ENCODE peak calls at places on chromosomes 11 and 22, in six cellular contexts. Q is type B pancreatic cell; O is fibroblast of pulmonary artery; T is kidney; U is AG04449; R is CD8-positive, alpha-beta T cell. H is an unnamed sample.

GRCh38 chr11:126103150-126103549 is 40.5 kb upstream of the CDON start:
- DNase-seq in Q (no peak), O (no peak), T (no peak), U (no peak), R (no peak), H (no peak)

GRCh38 chr11:8309862-8310261 is 46.2 kb upstream of the LMO1 start:
- DNase-seq in Q (no peak), O (no peak), T (no peak), U (no peak), R (no peak), H (no peak)

GRCh38 chr11:27174026-27174425 is 133.4 kb downstream of the BBOX1 start:
- DNase-seq in Q (no peak), O (no peak), T (no peak), U (no peak), R (no peak), H (no peak)

GRCh38 chr11:31628111-31628510 is 118.5 kb downstream of the ELP4 start:
- DNase-seq in Q (no peak), O (no peak), T (no peak), U (no peak), R (no peak), H (no peak)

GRCh38 chr11:32421992-32422391 is 13.3 kb downstream of the WT1 start:
- DNase-seq in Q (no peak), O (no peak), T (no peak), U (no peak), R (no peak), H (no peak)

GRCh38 chr11:1529286-1529685 is 42.7 kb upstream of the MOB2 start:
- DNase-seq in Q (no peak), O (no peak), T (no peak), U (no peak), R (no peak), H (no peak)

GRCh38 chr22:49951001-49951677 is 9.4 kb upstream of the PIM3 start:
- DNase-seq in Q (no peak), O (no peak), T (peak), U (no peak), R (no peak), H (no peak)

GRCh38 chr22:20905415-20906386 is 11.5 kb upstream of the CRKL start:
- DNase-seq in Q (no peak), O (no peak), T (peak), U (no peak), R (no peak), H (no peak)

GRCh38 chr22:46303347-46303965 is 6.8 kb downstream of the GTSE1 start:
- DNase-seq in Q (no peak), O (no peak), T (no peak), U (no peak), R (no peak), H (no peak)

GRCh38 chr11:84923489-84923888 is 703.7 kb downstream of the DLG2 start:
- DNase-seq in Q (no peak), O (no peak), T (no peak), U (no peak), R (no peak), H (no peak)

GRCh38 chr22:42134033-42135020 is 3.7 kb upstream of the CYP2D6 start:
- DNase-seq in Q (no peak), O (peak), T (peak), U (no peak), R (no peak), H (no peak)

GRCh38 chr22:46267431-46268279 is at the start of gene TTC38:
- DNase-seq in Q (peak), O (peak), T (peak), U (no peak), R (no peak), H (peak)

GRCh38 chr11:120608760-120609211 is 97.2 kb downstream of the GRIK4 start:
- DNase-seq in Q (no peak), O (no peak), T (peak), U (no peak), R (no peak), H (no peak)

GRCh38 chr11:120564573-120565301 is 53.2 kb downstream of the GRIK4 start:
- DNase-seq in Q (no peak), O (peak), T (peak), U (no peak), R (no peak), H (no peak)

GRCh38 chr22:20062766-20063083 is 17.3 kb upstream of the DGCR8 start:
- DNase-seq in Q (no peak), O (peak), T (no peak), U (no peak), R (no peak), H (no peak)

GRCh38 chr11:3609416-3610265 is 32.2 kb downstream of the ART5 start:
- DNase-seq in Q (no peak), O (peak), T (no peak), U (no peak), R (no peak), H (no peak)

GRCh38 chr11:108757630-108758029 is 92.8 kb downstream of the DDX10 start:
- DNase-seq in Q (no peak), O (no peak), T (no peak), U (no peak), R (no peak), H (no peak)

GRCh38 chr22:41305646-41306045 is 4.3 kb downstream of the ZC3H7B start:
- DNase-seq in Q (no peak), O (peak), T (no peak), U (no peak), R (no peak), H (no peak)

GRCh38 chr11:70410276-70410675 is 11.9 kb downstream of the CTTN start:
- DNase-seq in Q (no peak), O (no peak), T (no peak), U (no peak), R (no peak), H (no peak)

GRCh38 chr22:29216873-29217666 is 11.4 kb downstream of the EMID1 start:
- DNase-seq in Q (no peak), O (peak), T (peak), U (peak), R (no peak), H (no peak)

GRCh38 chr11:120750647-120751419 is 239.3 kb downstream of the GRIK4 start:
- DNase-seq in Q (no peak), O (no peak), T (no peak), U (no peak), R (no peak), H (no peak)

GRCh38 chr11:111797145-111797581 is 31.0 kb upstream of the PPP2R1B start:
- DNase-seq in Q (no peak), O (peak), T (no peak), U (no peak), R (no peak), H (no peak)

GRCh38 chr11:6455070-6455469 is 14.3 kb upstream of the HPX start:
- DNase-seq in Q (no peak), O (no peak), T (no peak), U (no peak), R (no peak), H (no peak)

GRCh38 chr11:19344661-19345518 is 104.1 kb upstream of the E2F8 start:
- DNase-seq in Q (peak), O (peak), T (peak), U (no peak), R (no peak), H (no peak)

GRCh38 chr22:17846326-17846992 is 72.2 kb upstream of the BID start:
- DNase-seq in Q (no peak), O (no peak), T (no peak), U (no peak), R (no peak), H (no peak)

GRCh38 chr11:109865558-109866186 is 227.5 kb upstream of the ZC3H12C start:
- DNase-seq in Q (no peak), O (no peak), T (peak), U (no peak), R (no peak), H (no peak)

GRCh38 chr11:45622861-45623260 is 42.6 kb downstream of the CHST1 start:
- DNase-seq in Q (no peak), O (no peak), T (no peak), U (no peak), R (no peak), H (peak)

GRCh38 chr22:17728786-17729185 is 45.5 kb downstream of the BID start:
- DNase-seq in Q (no peak), O (no peak), T (no peak), U (no peak), R (no peak), H (no peak)

GRCh38 chr11:2099523-2100316 is 39.5 kb downstream of the IGF2 start:
- DNase-seq in Q (no peak), O (no peak), T (peak), U (no peak), R (no peak), H (no peak)

GRCh38 chr11:119412072-119412471 is 10.9 kb downstream of the THY1 start:
- DNase-seq in Q (no peak), O (no peak), T (no peak), U (no peak), R (no peak), H (no peak)

GRCh38 chr11:64040684-64041267 is 5.0 kb downstream of the FLRT1 start:
- DNase-seq in Q (no peak), O (no peak), T (no peak), U (no peak), R (no peak), H (no peak)

GRCh38 chr22:24827305-24827704 is 21.3 kb downstream of the SGSM1 start:
- DNase-seq in Q (no peak), O (no peak), T (no peak), U (no peak), R (no peak), H (no peak)

GRCh38 chr22:30270841-30271240 is 4.2 kb upstream of the OSM start:
- DNase-seq in Q (no peak), O (peak), T (peak), U (no peak), R (no peak), H (no peak)

GRCh38 chr11:2930705-2931415 is 1.6 kb upstream of the PHLDA2 start:
- DNase-seq in Q (no peak), O (peak), T (peak), U (no peak), R (no peak), H (no peak)

GRCh38 chr11:119751281-119752060 is 22.5 kb upstream of the NECTIN1 start:
- DNase-seq in Q (no peak), O (no peak), T (no peak), U (no peak), R (no peak), H (no peak)

GRCh38 chr11:76234704-76235232 is 28.5 kb upstream of the WNT11 start:
- DNase-seq in Q (no peak), O (no peak), T (peak), U (no peak), R (peak), H (no peak)

GRCh38 chr11:121095561-121095960 is 5.5 kb upstream of the TECTA start:
- DNase-seq in Q (no peak), O (no peak), T (no peak), U (no peak), R (no peak), H (no peak)

DNA sequence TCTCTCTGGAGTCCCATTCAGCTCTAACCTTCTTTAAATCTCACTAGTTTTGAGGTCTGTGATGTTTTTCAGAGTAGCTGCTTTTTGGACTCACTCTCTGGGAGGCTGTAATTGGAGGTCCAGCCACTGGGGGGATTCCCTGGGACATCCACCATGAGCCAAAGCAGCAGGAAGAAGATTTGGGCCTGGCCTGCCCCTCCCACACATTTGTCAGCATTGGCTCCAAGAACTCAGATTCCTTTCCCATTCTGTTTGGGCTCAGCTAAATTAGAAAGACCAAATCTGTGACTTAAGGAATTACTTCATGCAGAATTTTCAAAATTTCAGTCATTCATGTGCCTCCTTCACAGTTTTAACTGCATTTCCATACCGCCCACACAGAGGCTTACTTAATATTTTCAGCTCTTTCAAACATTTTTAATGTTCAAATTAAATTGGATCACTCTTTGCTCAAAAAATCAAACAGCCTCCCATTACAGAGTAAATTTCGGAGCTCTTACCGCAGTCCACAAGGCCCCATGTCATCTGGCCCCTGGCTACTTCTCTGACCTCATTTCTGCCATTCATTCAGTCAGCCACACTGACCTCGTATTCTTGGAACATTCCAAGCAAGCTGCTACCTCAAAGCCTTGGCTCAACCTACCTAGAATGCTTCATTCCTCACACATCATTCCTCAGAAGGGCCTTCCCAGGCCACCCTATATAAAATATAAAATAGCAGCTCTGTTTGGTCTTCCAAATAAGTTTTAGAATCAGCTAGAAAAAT is 54.5 kb upstream of the RRAS2 start:
- DNase-seq in Q (no peak), O (peak), T (no peak), U (no peak), R (no peak), H (no peak)
- TF ChIP-seq CTCF in Q (peak), O (peak), T (no peak), U (peak), R (no peak), H (peak)

DNA sequence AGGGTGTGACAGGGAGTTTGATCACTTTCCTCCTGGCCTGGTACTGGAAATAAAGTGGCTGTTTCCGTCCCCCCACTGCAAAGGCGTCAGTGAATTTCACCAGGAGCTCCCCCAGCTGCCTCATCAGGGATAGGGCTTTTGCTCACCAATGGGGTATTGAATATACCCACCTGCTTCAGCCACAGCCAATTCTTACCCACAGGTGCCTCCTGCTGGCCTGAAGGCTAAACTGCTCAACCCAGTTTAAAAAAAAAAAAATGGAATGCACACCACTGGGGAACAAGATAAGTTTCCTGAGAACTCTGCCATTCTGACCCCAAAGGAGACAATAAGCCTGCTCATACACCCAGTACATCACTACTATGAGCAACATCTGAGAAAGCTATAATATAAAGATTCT is 65.3 kb upstream of the MS4A8 start:
- DNase-seq in Q (no peak), O (no peak), T (no peak), U (no peak), R (no peak), H (no peak)
- TF ChIP-seq CTCF in Q (peak), O (no peak), T (peak), U (no peak), R (no peak), H (peak)

DNA sequence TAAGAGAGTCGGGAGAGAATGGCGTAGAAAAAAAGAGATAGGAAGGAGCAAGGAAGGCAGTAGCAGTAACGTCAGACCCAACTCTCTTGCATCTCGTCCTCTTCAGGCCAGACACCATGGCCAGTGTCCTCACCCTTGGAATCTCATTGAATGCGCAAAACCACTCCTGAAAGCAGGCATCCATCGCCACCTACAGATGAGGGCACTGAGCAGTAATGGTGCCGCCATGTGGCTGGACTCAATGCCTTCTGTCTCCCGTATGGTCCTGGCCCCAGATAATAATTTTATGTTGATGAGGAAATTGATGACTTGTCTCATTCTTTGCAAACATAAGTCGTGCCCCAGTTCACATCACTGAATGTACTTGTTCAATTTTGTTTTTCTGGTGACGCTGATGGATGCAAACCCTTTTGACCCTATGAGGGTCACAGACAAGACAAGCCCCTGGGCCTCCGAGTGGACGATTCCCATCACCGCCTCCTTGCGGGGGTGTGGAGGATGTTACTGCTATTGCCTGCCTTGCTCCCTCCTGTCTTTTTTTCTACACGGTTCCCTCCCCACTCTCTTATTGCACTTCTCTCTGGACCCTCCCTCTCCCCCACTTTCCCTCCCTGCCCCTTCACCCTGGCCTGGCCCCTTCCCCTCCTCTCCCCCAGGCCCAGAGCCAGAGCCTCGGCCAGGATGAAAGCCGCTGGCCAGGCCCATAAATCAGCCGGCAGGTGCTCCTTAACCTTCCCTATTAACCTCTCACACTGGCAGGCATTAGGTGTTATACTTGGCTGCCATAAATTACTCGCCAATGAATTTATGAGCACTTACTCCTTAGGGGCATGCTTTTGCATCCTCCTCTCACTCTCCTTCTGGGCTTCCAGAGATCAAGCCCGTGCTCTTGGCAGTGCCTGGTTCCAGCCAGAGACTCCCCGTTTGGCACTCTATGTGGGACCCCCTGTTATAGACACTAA is 18.1 kb upstream of the ALX4 start:
- DNase-seq in Q (no peak), O (no peak), T (peak), U (no peak), R (no peak), H (no peak)
- TF ChIP-seq CTCF in Q (no peak), O (no peak), T (no peak), U (peak), R (no peak), H (peak)

GRCh38 chr22:22944268-22944985 is 56.8 kb downstream of the IGLL5 start:
- DNase-seq in Q (peak), O (no peak), T (no peak), U (no peak), R (no peak), H (peak)
- TF ChIP-seq CTCF in Q (no peak), O (no peak), T (no peak), U (no peak), R (no peak), H (no peak)

H was measured in osteocyte.